ENCODE peak calls at places on chromosome 1, in ten cellular contexts. One of them, this sample, is unnamed.

GRCh38 chr1:199855580-199855979 is 171.9 kb upstream of the NR5A2 start:
- ATAC-seq in GM23338: no peak
- ATAC-seq in pancreas: no peak
- ATAC-seq in A549: peak; percentile 48
- ATAC-seq in foreskin keratinocyte: peak; percentile 94
- ATAC-seq in right cardiac atrium: no peak
- ATAC-seq in upper lobe of right lung: no peak
- ATAC-seq in GM12878: no peak
- ATAC-seq in lower lobe of right lung: no peak
- ATAC-seq in upper lobe of left lung: no peak
- ATAC-seq in this sample: no peak

GRCh38 chr1:34800214-34800613 is 7.4 kb downstream of the GJA4 start:
- ATAC-seq in GM23338: no peak
- ATAC-seq in pancreas: no peak
- ATAC-seq in A549: no peak
- ATAC-seq in foreskin keratinocyte: peak; percentile 41
- ATAC-seq in right cardiac atrium: no peak
- ATAC-seq in upper lobe of right lung: no peak
- ATAC-seq in GM12878: peak; percentile 80
- ATAC-seq in lower lobe of right lung: no peak
- ATAC-seq in upper lobe of left lung: no peak
- ATAC-seq in this sample: no peak

GRCh38 chr1:8239306-8240023 is 78.4 kb upstream of the SLC45A1 start:
- ATAC-seq in GM23338: peak; percentile 78
- ATAC-seq in pancreas: no peak
- ATAC-seq in A549: no peak
- ATAC-seq in foreskin keratinocyte: no peak
- ATAC-seq in right cardiac atrium: peak; percentile 80
- ATAC-seq in upper lobe of right lung: peak; percentile 74
- ATAC-seq in GM12878: no peak
- ATAC-seq in lower lobe of right lung: peak; percentile 82
- ATAC-seq in upper lobe of left lung: peak; percentile 38
- ATAC-seq in this sample: peak; percentile 80

GRCh38 chr1:108504447-108504846 is 54.3 kb downstream of the NBPF6 start:
- ATAC-seq in GM23338: no peak
- ATAC-seq in pancreas: no peak
- ATAC-seq in A549: no peak
- ATAC-seq in foreskin keratinocyte: no peak
- ATAC-seq in right cardiac atrium: no peak
- ATAC-seq in upper lobe of right lung: no peak
- ATAC-seq in GM12878: peak; percentile 78
- ATAC-seq in lower lobe of right lung: no peak
- ATAC-seq in upper lobe of left lung: no peak
- ATAC-seq in this sample: no peak

GRCh38 chr1:106498238-106498637 is 558.2 kb upstream of the PRMT6 start:
- ATAC-seq in GM23338: no peak
- ATAC-seq in pancreas: no peak
- ATAC-seq in A549: no peak
- ATAC-seq in foreskin keratinocyte: peak; percentile 41
- ATAC-seq in right cardiac atrium: no peak
- ATAC-seq in upper lobe of right lung: no peak
- ATAC-seq in GM12878: no peak
- ATAC-seq in lower lobe of right lung: no peak
- ATAC-seq in upper lobe of left lung: no peak
- ATAC-seq in this sample: no peak

GRCh38 chr1:59730759-59731478 is 83.8 kb upstream of the HOOK1 start:
- ATAC-seq in GM23338: no peak
- ATAC-seq in pancreas: peak; percentile 84
- ATAC-seq in A549: peak; percentile 92
- ATAC-seq in foreskin keratinocyte: peak; percentile 90
- ATAC-seq in right cardiac atrium: peak; percentile 63
- ATAC-seq in upper lobe of right lung: peak; percentile 68
- ATAC-seq in GM12878: peak; percentile 40
- ATAC-seq in lower lobe of right lung: peak; percentile 75
- ATAC-seq in upper lobe of left lung: peak; percentile 44
- ATAC-seq in this sample: peak; percentile 81

GRCh38 chr1:179034720-179035119 is 9.0 kb downstream of the FAM20B start:
- ATAC-seq in GM23338: no peak
- ATAC-seq in pancreas: no peak
- ATAC-seq in A549: no peak
- ATAC-seq in foreskin keratinocyte: no peak
- ATAC-seq in right cardiac atrium: no peak
- ATAC-seq in upper lobe of right lung: peak; percentile 36
- ATAC-seq in GM12878: peak; percentile 83
- ATAC-seq in lower lobe of right lung: peak; percentile 75
- ATAC-seq in upper lobe of left lung: peak; percentile 22
- ATAC-seq in this sample: no peak

GRCh38 chr1:100769323-100769722 is 49.8 kb downstream of the VCAM1 start:
- ATAC-seq in GM23338: no peak
- ATAC-seq in pancreas: no peak
- ATAC-seq in A549: no peak
- ATAC-seq in foreskin keratinocyte: no peak
- ATAC-seq in right cardiac atrium: no peak
- ATAC-seq in upper lobe of right lung: no peak
- ATAC-seq in GM12878: peak; percentile 25
- ATAC-seq in lower lobe of right lung: no peak
- ATAC-seq in upper lobe of left lung: no peak
- ATAC-seq in this sample: no peak

GRCh38 chr1:149886396-149887195 is 12.8 kb upstream of the BOLA1 start:
- ATAC-seq in GM23338: peak; percentile 59
- ATAC-seq in pancreas: peak; percentile 73
- ATAC-seq in A549: peak; percentile 59
- ATAC-seq in foreskin keratinocyte: peak; percentile 61
- ATAC-seq in right cardiac atrium: peak; percentile 91
- ATAC-seq in upper lobe of right lung: peak; percentile 86
- ATAC-seq in GM12878: peak; percentile 73
- ATAC-seq in lower lobe of right lung: peak; percentile 88
- ATAC-seq in upper lobe of left lung: peak; percentile 94
- ATAC-seq in this sample: peak; percentile 83

GRCh38 chr1:183996396-183996795 is 41.1 kb downstream of the COLGALT2 start:
- ATAC-seq in GM23338: peak; percentile 94
- ATAC-seq in pancreas: peak; percentile 45
- ATAC-seq in A549: peak; percentile 56
- ATAC-seq in foreskin keratinocyte: no peak
- ATAC-seq in right cardiac atrium: no peak
- ATAC-seq in upper lobe of right lung: peak; percentile 49
- ATAC-seq in GM12878: peak; percentile 49
- ATAC-seq in lower lobe of right lung: peak; percentile 46
- ATAC-seq in upper lobe of left lung: no peak
- ATAC-seq in this sample: no peak

GRCh38 chr1:160623860-160624259 is 23.0 kb downstream of the SLAMF1 start:
- ATAC-seq in GM23338: no peak
- ATAC-seq in pancreas: no peak
- ATAC-seq in A549: no peak
- ATAC-seq in foreskin keratinocyte: no peak
- ATAC-seq in right cardiac atrium: no peak
- ATAC-seq in upper lobe of right lung: no peak
- ATAC-seq in GM12878: peak; percentile 35
- ATAC-seq in lower lobe of right lung: no peak
- ATAC-seq in upper lobe of left lung: no peak
- ATAC-seq in this sample: no peak

GRCh38 chr1:163155606-163156005 is 47.1 kb downstream of the RGS5 start:
- ATAC-seq in GM23338: peak; percentile 88
- ATAC-seq in pancreas: no peak
- ATAC-seq in A549: no peak
- ATAC-seq in foreskin keratinocyte: no peak
- ATAC-seq in right cardiac atrium: no peak
- ATAC-seq in upper lobe of right lung: no peak
- ATAC-seq in GM12878: no peak
- ATAC-seq in lower lobe of right lung: no peak
- ATAC-seq in upper lobe of left lung: no peak
- ATAC-seq in this sample: no peak

GRCh38 chr1:77900687-77901293 is 12.4 kb downstream of the NEXN start:
- ATAC-seq in GM23338: peak; percentile 75
- ATAC-seq in pancreas: peak; percentile 90
- ATAC-seq in A549: peak; percentile 77
- ATAC-seq in foreskin keratinocyte: peak; percentile 74
- ATAC-seq in right cardiac atrium: peak; percentile 73
- ATAC-seq in upper lobe of right lung: peak; percentile 79
- ATAC-seq in GM12878: peak; percentile 82
- ATAC-seq in lower lobe of right lung: peak; percentile 90
- ATAC-seq in upper lobe of left lung: no peak
- ATAC-seq in this sample: no peak

GRCh38 chr1:154221815-154222081 is 993 bp downstream of the UBAP2L start:
- ATAC-seq in GM23338: no peak
- ATAC-seq in pancreas: no peak
- ATAC-seq in A549: peak; percentile 14
- ATAC-seq in foreskin keratinocyte: no peak
- ATAC-seq in right cardiac atrium: no peak
- ATAC-seq in upper lobe of right lung: no peak
- ATAC-seq in GM12878: peak; percentile 2
- ATAC-seq in lower lobe of right lung: peak; percentile 15
- ATAC-seq in upper lobe of left lung: no peak
- ATAC-seq in this sample: no peak

GRCh38 chr1:87086120-87086519 is 171.7 kb downstream of the HS2ST1 start:
- ATAC-seq in GM23338: no peak
- ATAC-seq in pancreas: no peak
- ATAC-seq in A549: no peak
- ATAC-seq in foreskin keratinocyte: no peak
- ATAC-seq in right cardiac atrium: no peak
- ATAC-seq in upper lobe of right lung: no peak
- ATAC-seq in GM12878: no peak
- ATAC-seq in lower lobe of right lung: no peak
- ATAC-seq in upper lobe of left lung: no peak
- ATAC-seq in this sample: no peak

GRCh38 chr1:167565922-167566321 is 12.4 kb upstream of the CREG1 start:
- ATAC-seq in GM23338: no peak
- ATAC-seq in pancreas: no peak
- ATAC-seq in A549: no peak
- ATAC-seq in foreskin keratinocyte: no peak
- ATAC-seq in right cardiac atrium: no peak
- ATAC-seq in upper lobe of right lung: no peak
- ATAC-seq in GM12878: peak; percentile 52
- ATAC-seq in lower lobe of right lung: peak; percentile 46
- ATAC-seq in upper lobe of left lung: no peak
- ATAC-seq in this sample: no peak
- H3K4me1 ChIP-seq in GM23338: peaks cover 7% of the 10 kb centered on the region
- H3K4me1 ChIP-seq in pancreas: no peaks in the 10 kb centered on the region
- H3K4me1 ChIP-seq in A549: peaks cover 13% of the 10 kb centered on the region
- H3K4me1 ChIP-seq in foreskin keratinocyte: no peaks in the 10 kb centered on the region
- H3K4me1 ChIP-seq in right cardiac atrium: peaks cover 1% of the 10 kb centered on the region
- H3K4me1 ChIP-seq in upper lobe of right lung: peaks cover 4% of the 10 kb centered on the region
- H3K4me1 ChIP-seq in GM12878: peaks cover 8% of the 10 kb centered on the region
- H3K4me1 ChIP-seq in lower lobe of right lung: peaks cover 12% of the 10 kb centered on the region
- H3K4me1 ChIP-seq in upper lobe of left lung: peaks cover 24% of the 10 kb centered on the region
- H3K4me1 ChIP-seq in this sample: no peaks in the 10 kb centered on the region

DNA sequence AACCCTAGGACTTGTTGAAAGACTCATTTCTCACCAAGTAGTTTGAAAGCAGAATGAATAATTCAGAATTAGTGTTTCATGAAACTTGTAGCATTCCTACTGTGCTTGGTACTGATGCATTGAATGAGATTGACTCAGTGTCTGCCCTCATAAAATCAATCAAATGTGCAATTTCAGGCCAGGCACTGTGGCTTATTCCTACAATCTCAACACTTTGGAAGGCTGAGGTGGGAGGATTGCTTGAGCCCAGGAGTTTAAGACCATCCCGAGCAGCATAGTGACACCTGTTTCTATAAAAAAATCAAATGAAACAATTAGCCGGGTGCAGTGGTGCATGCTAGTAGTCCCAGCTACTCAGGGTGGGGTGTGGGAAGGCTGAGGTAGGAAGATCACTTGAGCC is 2.9 kb upstream of the MYSM1 start:
- ATAC-seq in GM23338: no peak
- ATAC-seq in pancreas: no peak
- ATAC-seq in A549: no peak
- ATAC-seq in foreskin keratinocyte: no peak
- ATAC-seq in right cardiac atrium: no peak
- ATAC-seq in upper lobe of right lung: no peak
- ATAC-seq in GM12878: no peak
- ATAC-seq in lower lobe of right lung: no peak
- ATAC-seq in upper lobe of left lung: no peak
- ATAC-seq in this sample: no peak
- H3K4me1 ChIP-seq in GM23338: peaks cover 31% of the 10 kb centered on the region
- H3K4me1 ChIP-seq in pancreas: peaks cover 8% of the 10 kb centered on the region
- H3K4me1 ChIP-seq in A549: peaks cover 5% of the 10 kb centered on the region
- H3K4me1 ChIP-seq in foreskin keratinocyte: no peaks in the 10 kb centered on the region
- H3K4me1 ChIP-seq in right cardiac atrium: no peaks in the 10 kb centered on the region
- H3K4me1 ChIP-seq in upper lobe of right lung: peaks cover 9% of the 10 kb centered on the region
- H3K4me1 ChIP-seq in GM12878: no peaks in the 10 kb centered on the region
- H3K4me1 ChIP-seq in lower lobe of right lung: peaks cover 11% of the 10 kb centered on the region
- H3K4me1 ChIP-seq in upper lobe of left lung: peaks cover 10% of the 10 kb centered on the region
- H3K4me1 ChIP-seq in this sample: peaks cover 5% of the 10 kb centered on the region

DNA sequence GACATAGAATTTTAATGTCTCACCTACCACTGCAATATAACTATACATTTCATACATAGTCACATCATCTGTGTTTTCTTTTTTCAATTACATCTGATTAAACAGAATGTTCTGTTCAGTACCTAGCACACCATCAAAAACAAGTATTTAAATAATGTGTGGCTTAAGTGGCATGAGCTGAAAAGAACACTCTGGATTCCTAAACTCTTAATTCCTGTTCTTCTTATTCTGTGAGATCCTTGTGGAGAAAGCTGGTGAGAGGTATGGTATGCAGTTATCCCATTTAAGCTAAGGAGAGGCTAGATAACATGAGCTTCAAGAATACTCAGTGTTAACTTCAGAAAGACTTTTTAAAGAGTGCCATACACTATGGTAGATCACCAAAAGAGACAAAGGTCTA is 5.5 kb downstream of the TP53BP2 start:
- ATAC-seq in GM23338: no peak
- ATAC-seq in pancreas: no peak
- ATAC-seq in A549: no peak
- ATAC-seq in foreskin keratinocyte: no peak
- ATAC-seq in right cardiac atrium: no peak
- ATAC-seq in upper lobe of right lung: peak; percentile 35
- ATAC-seq in GM12878: no peak
- ATAC-seq in lower lobe of right lung: peak; percentile 51
- ATAC-seq in upper lobe of left lung: no peak
- ATAC-seq in this sample: peak; percentile 21
- H3K4me1 ChIP-seq in GM23338: peaks cover 55% of the 10 kb centered on the region
- H3K4me1 ChIP-seq in pancreas: peaks cover 64% of the 10 kb centered on the region
- H3K4me1 ChIP-seq in A549: peaks cover 44% of the 10 kb centered on the region
- H3K4me1 ChIP-seq in foreskin keratinocyte: peaks cover 25% of the 10 kb centered on the region
- H3K4me1 ChIP-seq in right cardiac atrium: peaks cover 12% of the 10 kb centered on the region
- H3K4me1 ChIP-seq in upper lobe of right lung: peaks cover 54% of the 10 kb centered on the region
- H3K4me1 ChIP-seq in GM12878: no peaks in the 10 kb centered on the region
- H3K4me1 ChIP-seq in lower lobe of right lung: peaks cover 76% of the 10 kb centered on the region
- H3K4me1 ChIP-seq in upper lobe of left lung: peaks cover 66% of the 10 kb centered on the region
- H3K4me1 ChIP-seq in this sample: peaks cover 47% of the 10 kb centered on the region

DNA sequence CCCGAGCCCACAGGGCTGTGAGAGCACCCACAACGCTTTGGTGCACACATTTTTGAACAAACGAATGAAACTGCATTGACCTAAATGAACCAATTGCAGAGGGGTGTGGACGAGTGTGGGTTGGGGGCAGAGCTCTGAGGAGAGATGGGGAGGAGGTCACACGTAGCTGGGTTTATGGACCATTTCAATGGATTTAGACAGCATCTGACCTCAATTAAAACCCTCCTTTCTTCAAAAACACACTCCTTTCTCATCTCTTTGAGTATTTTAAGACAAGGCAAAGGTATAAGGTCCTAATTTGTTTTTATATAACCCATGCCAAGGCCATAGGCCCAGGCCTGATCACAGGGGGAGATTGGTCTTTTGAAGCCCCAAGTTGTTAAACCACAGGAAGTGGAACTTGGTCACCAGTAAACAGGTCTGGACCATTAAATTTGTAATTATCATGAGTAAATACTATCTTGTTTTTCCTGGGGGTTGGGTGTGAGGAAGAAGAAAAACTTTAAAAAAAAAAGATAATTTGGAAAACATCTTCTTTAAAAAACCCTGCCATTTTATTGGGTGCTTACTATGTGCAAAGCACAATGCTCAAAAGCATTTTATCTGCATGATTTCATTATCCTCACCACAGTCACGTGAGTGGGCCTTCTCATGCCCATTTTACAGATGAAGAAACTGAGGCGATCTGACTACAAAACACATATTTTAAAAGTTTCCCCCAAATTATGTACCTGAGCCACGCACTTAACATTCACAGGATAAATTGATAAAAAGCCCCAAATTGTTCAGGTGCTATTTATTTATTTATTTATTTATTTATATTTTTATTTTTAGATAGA is 8.9 kb upstream of the INAVA start:
- ATAC-seq in GM23338: no peak
- ATAC-seq in pancreas: no peak
- ATAC-seq in A549: no peak
- ATAC-seq in foreskin keratinocyte: no peak
- ATAC-seq in right cardiac atrium: no peak
- ATAC-seq in upper lobe of right lung: no peak
- ATAC-seq in GM12878: peak; percentile 14
- ATAC-seq in lower lobe of right lung: no peak
- ATAC-seq in upper lobe of left lung: no peak
- ATAC-seq in this sample: no peak
- H3K4me1 ChIP-seq in GM23338: peaks cover 37% of the 10 kb centered on the region
- H3K4me1 ChIP-seq in pancreas: no peaks in the 10 kb centered on the region
- H3K4me1 ChIP-seq in A549: peaks cover 26% of the 10 kb centered on the region
- H3K4me1 ChIP-seq in foreskin keratinocyte: no peaks in the 10 kb centered on the region
- H3K4me1 ChIP-seq in right cardiac atrium: no peaks in the 10 kb centered on the region
- H3K4me1 ChIP-seq in upper lobe of right lung: peaks cover 9% of the 10 kb centered on the region
- H3K4me1 ChIP-seq in GM12878: peaks cover 46% of the 10 kb centered on the region
- H3K4me1 ChIP-seq in lower lobe of right lung: peaks cover 1% of the 10 kb centered on the region
- H3K4me1 ChIP-seq in upper lobe of left lung: peaks cover 10% of the 10 kb centered on the region
- H3K4me1 ChIP-seq in this sample: peaks cover 3% of the 10 kb centered on the region